ENCODE peak calls at places on chromosomes 12 and 14, in seven cellular contexts. T is H7; R is CD4-positive, CD25-positive, alpha-beta regulatory T cell; G is fibroblast of the aortic adventitia; M is cardiac muscle cell; L is uterus; Q is AG04450. V is an unnamed sample.

GRCh38 chr14:69672372-69672771 is 61.0 kb downstream of the SUSD6 start:
- DNase-seq in Q (no peak), T (no peak), G (no peak), L (no peak), R (no peak), M (no peak), V (no peak)

GRCh38 chr12:78804262-78804661 is 60.3 kb upstream of the SYT1 start:
- DNase-seq in Q (no peak), T (no peak), G (no peak), L (no peak), M (no peak), R (no peak), V (no peak)

GRCh38 chr12:105077435-105077834 is 6.8 kb downstream of the ALDH1L2 start:
- DNase-seq in M (no peak), Q (no peak), T (no peak), G (peak), R (no peak), L (no peak), V (no peak)

GRCh38 chr12:109720152-109720855 is 6.7 kb downstream of the FAM222A start:
- DNase-seq in G (no peak), T (no peak), Q (no peak), R (no peak), L (no peak), M (no peak), V (peak)

GRCh38 chr12:112239020-112239419 is 113.7 kb downstream of the TRAFD1 start:
- DNase-seq in R (no peak), M (no peak), L (no peak), T (no peak), Q (no peak), G (no peak), V (no peak)

GRCh38 chr14:38554046-38554445 is 298.2 kb upstream of the CLEC14A start:
- DNase-seq in Q (no peak), G (peak), M (no peak), T (no peak), L (no peak), R (no peak), V (no peak)

GRCh38 chr12:113359133-113359938 is 949 bp downstream of the PLBD2 start:
- DNase-seq in Q (no peak), M (no peak), L (peak), T (no peak), R (no peak), G (peak), V (peak)

GRCh38 chr12:22101749-22102243 is 55.8 kb downstream of the CMAS start:
- DNase-seq in G (peak), M (no peak), Q (peak), T (no peak), R (no peak), L (no peak), V (no peak)

GRCh38 chr12:124737040-124737419 is 126.6 kb downstream of the SCARB1 start:
- DNase-seq in R (no peak), M (no peak), G (no peak), L (no peak), Q (no peak), T (no peak), V (no peak)

GRCh38 chr14:93040443-93040842 is 75.3 kb downstream of the ITPK1 start:
- DNase-seq in L (no peak), M (no peak), T (no peak), G (no peak), R (no peak), Q (no peak), V (peak)

GRCh38 chr12:104673294-104674062 is 216.7 kb downstream of the CHST11 start:
- DNase-seq in T (no peak), M (peak), R (no peak), Q (no peak), G (peak), L (no peak), V (no peak)

GRCh38 chr14:102297436-102298170 is 7.4 kb downstream of the MOK start:
- DNase-seq in G (no peak), T (no peak), M (no peak), Q (no peak), R (no peak), L (no peak), V (no peak)

GRCh38 chr12:55728185-55728931 is 451 bp downstream of the CD63 start:
- DNase-seq in L (peak), R (no peak), M (peak), Q (no peak), G (peak), T (peak), V (peak)

GRCh38 chr14:92649934-92650545 is 98.4 kb downstream of the LGMN start:
- DNase-seq in R (no peak), T (no peak), M (no peak), Q (peak), G (peak), L (peak), V (peak)

GRCh38 chr12:89252284-89252683 is 100.0 kb downstream of the DUSP6 start:
- DNase-seq in Q (no peak), G (peak), T (no peak), L (no peak), R (no peak), M (no peak), V (no peak)

DNA sequence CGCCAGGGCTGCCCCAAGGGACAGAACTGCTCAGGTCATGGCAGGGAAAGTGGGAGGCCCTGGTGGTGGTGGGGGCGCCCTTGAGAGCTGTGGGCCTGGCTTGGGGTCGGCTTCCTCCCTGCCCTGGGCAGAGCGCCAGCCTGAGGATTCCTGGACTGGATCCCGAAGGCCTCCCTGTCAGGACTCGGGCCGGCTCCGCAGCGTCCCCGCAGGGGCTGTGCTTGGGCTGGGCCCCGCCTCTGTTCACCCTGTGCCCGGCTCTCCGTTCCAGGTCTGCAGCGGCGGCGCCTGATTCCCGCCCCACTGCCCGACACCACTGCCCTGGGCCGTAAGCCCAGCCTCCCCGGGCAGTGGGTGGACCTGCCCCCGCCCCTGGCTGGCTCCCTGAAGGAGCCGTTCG is 39.9 kb downstream of the KIF26A start:
- DNase-seq in L (no peak), M (no peak), G (no peak), R (no peak), Q (no peak), T (no peak), V (peak)
- H3K4me3 ChIP-seq in L (no peak), M (no peak), G (no peak), R (no peak), Q (no peak), T (no peak), V (no peak)

GRCh38 chr14:29926228-29926627 is 1.4 kb downstream of the PRKD1 start:
- DNase-seq in M (peak), R (no peak), L (no peak), Q (no peak), G (no peak), T (peak), V (no peak)

GRCh38 chr14:29925736-29926135 is 1.9 kb downstream of the PRKD1 start:
- DNase-seq in M (no peak), Q (no peak), T (no peak), R (no peak), L (no peak), G (peak), V (no peak)

GRCh38 chr14:29928342-29928640 is 644 bp upstream of the PRKD1 start:
- DNase-seq in Q (no peak), L (peak), M (peak), G (peak), T (peak), R (no peak), V (no peak)

GRCh38 chr14:29927596-29928341 is at the start of gene PRKD1:
- DNase-seq in Q (no peak), R (no peak), M (peak), L (peak), T (peak), G (peak), V (peak)

GRCh38 chr14:29926701-29927595 is 699 bp downstream of the PRKD1 start:
- DNase-seq in M (peak), R (no peak), G (peak), Q (no peak), L (peak), T (peak), V (peak)
- H3K4me3 ChIP-seq in M (peak), R (no peak), G (peak), Q (peak), L (peak), T (peak), V (peak)

DNA sequence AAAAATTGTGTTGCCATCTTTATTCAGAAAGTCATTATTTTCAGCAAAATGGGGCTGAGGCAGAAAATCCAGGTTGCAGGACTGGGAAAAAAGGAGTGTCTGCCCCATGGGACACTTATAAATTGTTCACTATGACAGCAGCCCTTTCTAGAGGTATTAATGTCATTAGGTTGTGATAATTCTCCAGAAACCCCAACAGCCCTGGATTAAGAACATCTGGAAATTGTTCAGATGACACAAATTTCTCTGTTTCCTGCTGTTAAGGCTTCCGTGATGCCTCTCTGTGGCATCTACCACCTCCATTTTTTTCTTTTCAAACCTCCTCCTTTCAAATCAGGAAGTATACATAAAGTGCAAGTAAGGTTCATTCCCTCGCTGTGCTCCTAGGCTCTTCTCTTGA is 25.7 kb downstream of the EGLN3 start:
- DNase-seq in Q (no peak), R (no peak), T (no peak), M (no peak), L (no peak), G (no peak), V (no peak)
- H3K4me3 ChIP-seq in Q (no peak), R (no peak), T (no peak), M (no peak), L (no peak), G (no peak), V (no peak)

GRCh38 chr12:1583421-1584078 is 10.8 kb downstream of the FBXL14 start:
- DNase-seq in M (peak), L (peak), G (peak), R (peak), T (peak), Q (peak), V (no peak)
- H3K4me3 ChIP-seq in M (no peak), L (no peak), G (peak), R (peak), T (no peak), Q (peak), V (peak)

DNA sequence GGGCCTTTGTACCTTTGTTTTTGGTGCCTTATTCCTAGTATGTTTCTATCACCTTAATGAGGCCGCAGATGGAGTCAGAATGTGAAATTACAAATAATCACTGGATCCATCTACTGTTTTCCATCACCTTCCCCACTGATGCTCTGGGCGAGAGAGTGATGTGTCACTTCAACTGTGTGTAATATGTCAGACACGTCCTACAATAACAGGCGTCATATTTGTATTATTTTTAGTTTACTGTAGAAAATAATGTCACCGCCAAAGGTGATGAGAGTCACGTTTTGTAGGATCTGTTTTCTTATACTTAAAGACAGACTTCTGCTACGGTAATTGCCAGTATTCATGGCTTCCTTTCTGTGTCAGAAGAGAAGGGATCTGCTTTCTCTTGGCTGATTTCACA is 22.4 kb upstream of the P2RX4 start:
- DNase-seq in L (no peak), T (no peak), R (no peak), Q (no peak), M (no peak), G (no peak), V (no peak)
- H3K4me3 ChIP-seq in L (no peak), T (no peak), R (no peak), Q (no peak), M (no peak), G (no peak), V (no peak)

V was measured in left ventricle myocardium inferior.